ENCODE peak calls at places on chromosomes 7 and 10, in seven cellular contexts. A is astrocyte, D is left lung, V is transverse colon, K is tibial artery, Q is adrenal gland, P is IMR-90. R is an unnamed sample.
A peak's percentile ranks its signal among the peaks of the same experiment; 100 is the strongest.

GRCh38 chr10:4902571-4903011 is 60.6 kb upstream of the AKR1C1 start:
- DNase-seq in A (no peak), D (no peak), V (no peak), K (peak; percentile 49), Q (peak; percentile 56), P (no peak), R (no peak)

GRCh38 chr7:51121945-51122425 is 194.6 kb downstream of the COBL start:
- DNase-seq in A (no peak), D (no peak), V (no peak), K (no peak), Q (peak; percentile 34), P (no peak), R (no peak)

GRCh38 chr7:127782550-127783266 is 130.7 kb downstream of the SND1 start:
- DNase-seq in A (peak; percentile 24), D (no peak), V (no peak), K (no peak), Q (no peak), P (peak; percentile 38), R (no peak)

GRCh38 chr10:50501899-50502556 is 121.7 kb downstream of the SGMS1 start:
- DNase-seq in A (no peak), D (no peak), V (no peak), K (no peak), Q (no peak), P (no peak), R (no peak)

GRCh38 chr7:110317699-110318265 is 773.1 kb upstream of the LRRN3 start:
- DNase-seq in A (peak; percentile 34), D (no peak), V (no peak), K (no peak), Q (no peak), P (peak; percentile 82), R (peak; percentile 10)

GRCh38 chr7:84219310-84219709 is 24.7 kb upstream of the SEMA3A start:
- DNase-seq in A (no peak), D (no peak), V (no peak), K (no peak), Q (no peak), P (no peak), R (no peak)

GRCh38 chr7:151351967-151352366 is 10.4 kb downstream of the NUB1 start:
- DNase-seq in A (no peak), D (no peak), V (no peak), K (no peak), Q (no peak), P (no peak), R (no peak)

GRCh38 chr7:924541-925231 is 29.8 kb downstream of the ADAP1 start:
- DNase-seq in A (no peak), D (peak; percentile 31), V (peak; percentile 38), K (peak; percentile 24), Q (peak; percentile 11), P (peak; percentile 12), R (no peak)

GRCh38 chr10:33263453-33263852 is 71.0 kb downstream of the NRP1 start:
- DNase-seq in A (peak; percentile 70), D (no peak), V (no peak), K (no peak), Q (no peak), P (peak; percentile 39), R (no peak)

GRCh38 chr10:17510242-17510908 is 56.0 kb upstream of the ST8SIA6 start:
- DNase-seq in A (no peak), D (no peak), V (no peak), K (no peak), Q (no peak), P (no peak), R (no peak)

GRCh38 chr10:76316234-76316633 is 884.8 kb downstream of the LRMDA start:
- DNase-seq in A (no peak), D (no peak), V (no peak), K (no peak), Q (no peak), P (no peak), R (no peak)

GRCh38 chr10:69861251-69862240 is 59.8 kb downstream of the COL13A1 start:
- DNase-seq in A (peak; percentile 89), D (no peak), V (no peak), K (no peak), Q (peak; percentile 52), P (peak; percentile 73), R (peak; percentile 88)

GRCh38 chr10:128084364-128084763 is 41.9 kb downstream of the MKI67 start:
- DNase-seq in A (no peak), D (no peak), V (no peak), K (no peak), Q (no peak), P (no peak), R (no peak)

GRCh38 chr10:75211007-75211735 is 575 bp downstream of the VDAC2 start:
- DNase-seq in A (peak; percentile 60), D (peak; percentile 39), V (peak; percentile 64), K (no peak), Q (no peak), P (peak; percentile 57), R (peak; percentile 52)
- TF ChIP-seq CTCF in A (no peak), D (no peak), V (no peak), K (no peak), Q (no peak), P (no peak), R (no peak)

GRCh38 chr7:128869138-128869943 is 6.7 kb downstream of the ATP6V1F start:
- DNase-seq in A (peak; percentile 19), D (no peak), V (peak; percentile 74), K (no peak), Q (peak; percentile 47), P (peak; percentile 23), R (no peak)
- H3K27ac ChIP-seq in A (no peak overlapping the region), D (no peak overlapping the region), V (peak overlapping the region; percentile 65), K (peak overlapping the region; percentile 38), Q (no peak overlapping the region), P (no peak overlapping the region), R (peak overlapping the region; percentile 71)

DNA sequence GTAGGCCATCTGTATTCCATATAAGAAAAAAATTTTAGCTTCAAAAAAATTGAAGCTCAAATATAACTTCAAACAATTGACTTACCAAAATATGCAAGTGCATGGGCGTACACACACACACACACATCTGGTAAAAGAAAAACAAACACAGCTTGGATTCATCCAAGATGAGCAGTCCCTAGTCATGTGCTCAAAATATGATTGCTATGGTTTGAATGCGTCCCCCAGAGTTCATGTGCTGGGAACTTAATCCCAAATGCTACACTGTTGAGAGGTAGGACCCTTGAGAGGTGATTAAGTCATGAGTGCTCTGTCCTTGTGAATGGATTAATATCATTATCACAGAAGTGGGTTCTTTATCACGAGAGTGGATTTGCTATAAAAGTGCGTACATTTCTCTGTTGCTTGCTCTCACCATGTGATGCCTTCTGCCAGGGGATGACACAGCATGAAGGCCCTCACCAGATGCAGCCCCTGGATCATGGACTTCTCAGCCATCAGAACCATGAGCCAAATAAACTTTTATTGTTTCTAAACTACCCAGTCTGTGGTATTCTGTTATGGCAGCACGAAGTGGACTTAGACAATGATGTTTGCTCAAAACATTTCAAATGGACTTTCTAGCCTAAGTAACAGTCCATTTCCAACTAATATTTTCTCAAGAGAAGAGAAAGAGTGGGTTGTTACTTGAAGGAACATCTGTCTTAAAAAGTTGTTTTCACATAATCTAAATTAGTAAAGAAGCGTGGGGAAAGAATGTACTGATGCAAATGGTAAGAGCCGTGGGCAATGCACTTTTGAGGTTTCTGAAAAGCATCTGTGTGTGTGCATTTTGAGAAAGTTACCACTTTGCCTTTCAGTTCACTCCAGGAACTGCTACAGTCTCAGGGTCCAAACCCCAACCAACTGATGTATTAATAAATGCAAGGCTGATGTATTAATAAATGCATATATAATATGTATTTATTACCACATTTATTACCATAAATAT is 15.1 kb upstream of the SVIL start:
- DNase-seq in A (peak; percentile 82), D (no peak), V (no peak), K (no peak), Q (no peak), P (peak; percentile 93), R (no peak)
- TF ChIP-seq CTCF in A (no peak), D (no peak), V (no peak), K (no peak), Q (no peak), P (no peak), R (no peak)

DNA sequence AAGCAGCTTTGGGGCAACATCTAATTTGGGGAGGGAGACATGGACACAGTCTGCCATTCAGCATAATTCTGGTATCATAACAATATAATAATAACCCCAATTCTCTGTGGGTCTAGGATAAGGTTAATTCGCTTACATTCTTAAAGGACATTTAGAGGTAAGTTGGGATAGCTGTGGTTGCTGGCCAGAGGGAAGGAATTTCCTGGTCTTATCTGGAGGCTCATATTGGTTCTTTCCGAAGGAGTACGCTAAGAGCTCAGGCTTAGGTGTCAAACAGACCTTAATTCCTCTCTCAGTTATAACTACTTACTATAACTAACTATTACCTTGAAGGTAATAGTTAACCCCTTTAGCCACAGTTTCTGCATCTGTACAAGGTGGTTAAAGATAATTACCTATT is 68.8 kb downstream of the SPAG6 start:
- DNase-seq in A (peak; percentile 56), D (no peak), V (no peak), K (no peak), Q (no peak), P (no peak), R (no peak)
- H3K27ac ChIP-seq in A (no peak overlapping the region), D (no peak overlapping the region), V (no peak overlapping the region), K (no peak overlapping the region), Q (no peak overlapping the region), P (no peak overlapping the region), R (no peak overlapping the region)

DNA sequence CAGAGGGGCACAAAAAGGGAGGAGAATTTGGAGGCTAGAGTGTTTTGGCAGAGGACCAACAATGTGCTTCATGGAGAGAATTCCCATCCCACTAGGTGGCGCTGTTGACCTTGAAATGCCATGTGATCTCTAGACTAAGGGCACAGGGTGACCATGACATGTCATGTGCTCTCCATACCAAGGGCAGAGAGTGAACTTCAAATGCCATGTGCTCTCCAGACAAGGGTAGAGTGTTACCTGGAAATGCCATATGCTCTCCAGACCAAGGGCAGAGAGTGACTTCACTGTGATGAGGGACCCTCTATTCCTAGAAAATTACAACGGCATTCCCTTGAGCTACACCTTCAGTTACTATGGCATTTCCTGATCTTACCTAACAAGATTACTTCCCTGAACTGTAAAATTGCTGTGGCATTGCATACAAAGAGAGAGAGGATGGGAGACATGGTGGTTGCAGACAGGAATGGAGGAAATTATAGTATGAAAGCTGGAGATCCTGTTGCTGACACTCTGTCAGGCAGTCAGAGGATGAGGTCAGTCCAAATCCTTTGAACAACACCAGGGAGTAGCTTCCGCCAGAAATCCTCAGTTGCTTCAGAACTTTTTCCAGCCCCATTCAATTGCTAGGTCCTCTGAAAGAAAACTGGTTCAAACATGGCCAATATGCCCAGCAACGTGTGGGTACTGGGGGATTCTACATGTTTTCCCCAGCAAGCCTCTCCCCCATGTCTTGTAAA is 60.9 kb upstream of the ACSM6 start:
- DNase-seq in A (peak; percentile 43), D (peak; percentile 76), V (peak; percentile 79), K (peak; percentile 61), Q (peak; percentile 79), P (peak; percentile 73), R (peak; percentile 57)
- TF ChIP-seq CTCF in A (peak; percentile 80), D (peak; percentile 70), V (peak; percentile 66), K (peak; percentile 66), Q (peak; percentile 79), P (peak; percentile 80), R (peak; percentile 66)

R was measured in RWPE1.